ENCODE peak calls at places on chromosome 6, in seven cellular contexts. V is pancreas; O is stimulated activated CD4-positive, alpha-beta T cell treated with anti-CD3 and anti-CD28 coated beads, Interleukin-2, amount 100 ng/mL, for 24 hours; Q is SHP77; J is NCI-H2171 treated with DMSO at 0.1 percent for 48 hours; H is activated gamma-delta T cell treated with anti-CD3 and anti-CD28 coated beads, Interleukin-2, amount 50 U/mL, for 16 hours; G is NCI-H1105. Z is an unnamed sample.

GRCh38 chr6:122033564-122034181 is 365.8 kb upstream of the HSF2 start:
- DNase-seq in V (no peak), O (no peak), Q (peak; percentile 69), J (peak; percentile 69), H (no peak), G (peak; percentile 81), Z (no peak)

GRCh38 chr6:135062735-135063134 is 8.1 kb upstream of the HBS1L start:
- DNase-seq in V (no peak), O (no peak), Q (no peak), J (peak; percentile 91), H (no peak), G (no peak), Z (no peak)

GRCh38 chr6:132937466-132937906 is 123.1 kb downstream of the RPS12 start:
- DNase-seq in V (peak; percentile 62), O (peak; percentile 19), Q (peak; percentile 57), J (peak; percentile 90), H (no peak), G (peak; percentile 68), Z (no peak)

GRCh38 chr6:140956567-140957306 is 1176.0 kb upstream of the GJE1 start:
- DNase-seq in V (no peak), O (no peak), Q (no peak), J (peak; percentile 98), H (no peak), G (peak; percentile 95), Z (no peak)

GRCh38 chr6:34544776-34545471 is 11.2 kb downstream of the SPDEF start:
- DNase-seq in V (no peak), O (no peak), Q (no peak), J (peak; percentile 96), H (no peak), G (no peak), Z (no peak)

GRCh38 chr6:107819217-107819616 is 4.9 kb downstream of the SCML4 start:
- DNase-seq in V (no peak), O (peak; percentile 31), Q (no peak), J (no peak), H (no peak), G (no peak), Z (peak; percentile 20)

GRCh38 chr6:36656441-36656840 is 22.1 kb upstream of the CDKN1A start:
- DNase-seq in V (no peak), O (no peak), Q (no peak), J (no peak), H (no peak), G (no peak), Z (no peak)

GRCh38 chr6:45892196-45892595 is 123.5 kb downstream of the CLIC5 start:
- DNase-seq in V (no peak), O (no peak), Q (no peak), J (no peak), H (no peak), G (no peak), Z (no peak)

GRCh38 chr6:125821825-125822281 is 31.1 kb downstream of the NCOA7 start:
- DNase-seq in V (no peak), O (no peak), Q (peak; percentile 2), J (peak; percentile 84), H (no peak), G (peak; percentile 7), Z (no peak)

GRCh38 chr6:167968091-167968490 is 29.4 kb upstream of the KIF25 start:
- DNase-seq in V (no peak), O (peak; percentile 47), Q (no peak), J (peak; percentile 10), H (no peak), G (peak; percentile 3), Z (no peak)

Z was measured in stimulated activated naive CD4-positive, alpha-beta T cell treated with Interleukin-2 at 50 U/mL for 16 hours.